ENCODE peak calls at places on chromosomes 16 and 17, in nine cellular contexts. Q is cardiac muscle cell; E is CD4-positive, alpha-beta T cell; C is aorta; H is heart right ventricle; I is CD8-positive, alpha-beta memory T cell; W is heart left ventricle; S is colonic mucosa; U is naive thymus-derived CD4-positive, alpha-beta T cell. R is an unnamed sample. For H3K27me3, the result is how much of the 10 kb centered on the place peaks cover.

GRCh38 chr17:75521951-75522727 is 3.4 kb upstream of the LLGL2 start:
- DNase-seq in Q (no peak), E (no peak), C (no peak), H (no peak), I (no peak), W (no peak), S (no peak), U (no peak), R (no peak)

GRCh38 chr17:1171953-1172352 is 7.8 kb downstream of the ABR start:
- DNase-seq in Q (no peak), E (no peak), C (no peak), H (no peak), I (no peak), W (no peak), S (no peak), U (no peak), R (no peak)

GRCh38 chr16:22195695-22196558 is 10.2 kb upstream of the EEF2K start:
- DNase-seq in Q (peak), E (peak), C (peak), H (peak), I (peak), W (peak), S (peak), U (peak), R (no peak)

GRCh38 chr17:70181376-70181775 is 12.0 kb downstream of the KCNJ2 start:
- DNase-seq in Q (no peak), E (no peak), C (no peak), H (no peak), I (no peak), W (no peak), S (no peak), U (no peak), R (no peak)

GRCh38 chr17:73474370-73474988 is 162.7 kb upstream of the CDC42EP4 start:
- DNase-seq in Q (peak), E (no peak), C (peak), H (peak), I (no peak), W (peak), S (peak), U (no peak), R (no peak)

GRCh38 chr17:31415640-31416502 is 24.4 kb downstream of the RAB11FIP4 start:
- DNase-seq in Q (no peak), E (no peak), C (no peak), H (no peak), I (no peak), W (no peak), S (no peak), U (no peak), R (no peak)

GRCh38 chr16:67241008-67241900 is 6.0 kb downstream of the FHOD1 start:
- DNase-seq in Q (no peak), E (no peak), C (peak), H (peak), I (no peak), W (peak), S (peak), U (no peak), R (no peak)

GRCh38 chr17:32976131-32976530 is 15.5 kb upstream of the SPACA3 start:
- DNase-seq in Q (no peak), E (no peak), C (no peak), H (no peak), I (no peak), W (no peak), S (no peak), U (no peak), R (no peak)

GRCh38 chr16:71629617-71630016 is 3.6 kb downstream of the MARVELD3 start:
- DNase-seq in Q (no peak), E (no peak), C (no peak), H (no peak), I (no peak), W (no peak), S (peak), U (no peak), R (no peak)

GRCh38 chr16:89506113-89506504 is 2.1 kb upstream of the SPG7 start:
- DNase-seq in Q (no peak), E (no peak), C (no peak), H (no peak), I (no peak), W (peak), S (no peak), U (no peak), R (no peak)

GRCh38 chr17:71032746-71033273 is 863.5 kb downstream of the KCNJ2 start:
- DNase-seq in Q (peak), E (no peak), C (no peak), H (no peak), I (no peak), W (no peak), S (no peak), U (no peak), R (peak)

GRCh38 chr17:8698142-8699050 is 46.2 kb downstream of the CCDC42 start:
- DNase-seq in Q (no peak), E (no peak), C (peak), H (peak), I (no peak), W (peak), S (peak), U (no peak), R (no peak)

GRCh38 chr17:42340691-42341127 is 47.5 kb downstream of the STAT3 start:
- DNase-seq in Q (no peak), E (no peak), C (no peak), H (no peak), I (peak), W (no peak), S (no peak), U (peak), R (no peak)

GRCh38 chr16:4217246-4218131 is 24.4 kb downstream of the SRL start:
- DNase-seq in Q (peak), E (no peak), C (no peak), H (peak), I (no peak), W (peak), S (peak), U (no peak), R (no peak)

GRCh38 chr17:49993423-49994037 is 1.5 kb downstream of the DLX3 start:
- DNase-seq in Q (peak), E (no peak), C (no peak), H (no peak), I (no peak), W (no peak), S (no peak), U (peak), R (no peak)

GRCh38 chr16:58035356-58036170 is 10.0 kb downstream of the MMP15 start:
- DNase-seq in Q (no peak), E (no peak), C (no peak), H (no peak), I (no peak), W (no peak), S (no peak), U (no peak), R (no peak)

GRCh38 chr16:87226926-87227650 is 90.1 kb downstream of the C16orf95 start:
- DNase-seq in Q (no peak), E (no peak), C (peak), H (no peak), I (no peak), W (no peak), S (no peak), U (no peak), R (no peak)

GRCh38 chr17:36650096-36650764 is 48.8 kb downstream of the MRM1 start:
- DNase-seq in Q (no peak), E (no peak), C (no peak), H (no peak), I (no peak), W (no peak), S (no peak), U (no peak), R (no peak)

GRCh38 chr17:18187816-18188761 is 4.5 kb downstream of the ALKBH5 start:
- DNase-seq in Q (no peak), E (no peak), C (peak), H (peak), I (no peak), W (peak), S (no peak), U (no peak), R (no peak)

GRCh38 chr17:62994931-62995330 is 28.9 kb downstream of the TANC2 start:
- DNase-seq in Q (peak), E (no peak), C (no peak), H (no peak), I (no peak), W (no peak), S (no peak), U (no peak), R (no peak)

GRCh38 chr17:3004925-3005324 is 58.5 kb downstream of the OR1D5 start:
- DNase-seq in Q (no peak), E (no peak), C (peak), H (no peak), I (no peak), W (no peak), S (no peak), U (no peak), R (no peak)

GRCh38 chr17:58273453-58274104 is 7.2 kb downstream of the MPO start:
- DNase-seq in Q (no peak), E (no peak), C (no peak), H (no peak), I (no peak), W (no peak), S (no peak), U (no peak), R (no peak)

GRCh38 chr16:15952265-15952711 is 2.9 kb downstream of the ABCC1 start:
- DNase-seq in Q (peak), E (no peak), C (no peak), H (peak), I (no peak), W (peak), S (no peak), U (peak), R (no peak)

GRCh38 chr16:58127634-58128033 is 1.5 kb downstream of the CFAP20 start:
- DNase-seq in Q (no peak), E (no peak), C (no peak), H (no peak), I (no peak), W (no peak), S (no peak), U (no peak), R (no peak)

GRCh38 chr17:72249441-72249840 is 128.6 kb downstream of the SOX9 start:
- DNase-seq in Q (no peak), E (no peak), C (no peak), H (no peak), I (no peak), W (no peak), S (peak), U (no peak), R (no peak)

DNA sequence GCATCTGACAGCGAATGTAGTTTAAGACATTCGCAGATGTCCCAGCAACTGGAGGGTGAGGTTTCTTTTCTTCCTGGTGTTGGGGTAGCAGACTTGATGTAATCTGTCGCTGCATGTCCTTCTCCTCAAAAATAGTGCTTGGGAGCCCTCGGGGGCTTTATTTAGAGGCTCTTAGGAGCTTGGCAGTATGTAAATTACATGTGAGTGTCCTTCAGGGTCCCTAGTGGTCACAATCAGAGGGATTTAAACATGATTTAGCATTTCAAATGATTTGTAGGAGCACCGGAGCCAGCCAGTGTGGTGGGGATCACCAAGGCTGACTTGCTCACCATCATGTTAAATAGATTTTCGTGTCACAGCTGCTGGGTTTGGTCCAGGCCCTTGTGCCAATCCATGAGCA is 8.8 kb upstream of the SALL1 start:
- DNase-seq in Q (no peak), E (no peak), C (no peak), H (no peak), I (no peak), W (no peak), S (no peak), U (no peak), R (no peak)
- H3K27me3 ChIP-seq in Q (under half), E (under half), C (under half), H (half or more), I (under half), W (half or more), S (under half), U (under half), R (under half)

GRCh38 chr16:11384184-11384955 is 39.1 kb downstream of the RMI2 start:
- DNase-seq in Q (no peak), E (no peak), C (no peak), H (no peak), I (no peak), W (no peak), S (no peak), U (no peak), R (no peak)
- H3K27me3 ChIP-seq in Q (under half), E (under half), C (under half), H (under half), I (under half), W (under half), S (under half), U (under half), R (under half)

DNA sequence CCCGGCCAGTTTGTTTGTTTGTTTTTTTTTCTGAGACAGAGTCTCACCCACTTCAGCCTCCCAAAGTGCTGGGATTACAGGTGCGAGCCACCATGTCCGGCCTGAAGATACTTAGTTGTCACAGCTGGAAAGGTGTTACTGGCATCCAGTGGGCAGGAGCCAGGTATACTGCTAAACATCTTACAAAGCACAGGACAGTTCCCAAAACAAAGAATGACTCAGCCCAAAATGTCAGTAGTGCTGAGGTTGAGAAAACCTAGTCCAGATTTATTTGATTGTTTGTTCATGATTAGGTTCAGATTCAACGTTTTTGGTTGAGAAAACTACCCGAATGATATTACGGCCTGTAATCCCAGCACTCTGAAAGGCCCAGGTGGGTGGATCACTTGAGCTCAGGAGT is 18.6 kb upstream of the RABEP1 start:
- DNase-seq in Q (no peak), E (no peak), C (no peak), H (no peak), I (no peak), W (no peak), S (no peak), U (no peak), R (no peak)
- H3K27me3 ChIP-seq in Q (under half), E (under half), C (under half), H (under half), I (under half), W (under half), S (under half), U (under half), R (under half)

GRCh38 chr17:66835476-66835875 is 559 bp downstream of the CACNG5 start:
- DNase-seq in Q (no peak), E (no peak), C (no peak), H (no peak), I (no peak), W (no peak), S (no peak), U (no peak), R (no peak)

GRCh38 chr17:66837883-66838665 is 3.2 kb downstream of the CACNG5 start:
- DNase-seq in Q (no peak), E (no peak), C (no peak), H (no peak), I (no peak), W (no peak), S (no peak), U (no peak), R (no peak)

GRCh38 chr17:66834919-66835454 is at the start of gene CACNG5:
- DNase-seq in Q (peak), E (no peak), C (no peak), H (no peak), I (no peak), W (no peak), S (no peak), U (no peak), R (no peak)

GRCh38 chr17:66837226-66837625 is 2.3 kb downstream of the CACNG5 start:
- DNase-seq in Q (no peak), E (no peak), C (no peak), H (no peak), I (no peak), W (no peak), S (no peak), U (no peak), R (no peak)

DNA sequence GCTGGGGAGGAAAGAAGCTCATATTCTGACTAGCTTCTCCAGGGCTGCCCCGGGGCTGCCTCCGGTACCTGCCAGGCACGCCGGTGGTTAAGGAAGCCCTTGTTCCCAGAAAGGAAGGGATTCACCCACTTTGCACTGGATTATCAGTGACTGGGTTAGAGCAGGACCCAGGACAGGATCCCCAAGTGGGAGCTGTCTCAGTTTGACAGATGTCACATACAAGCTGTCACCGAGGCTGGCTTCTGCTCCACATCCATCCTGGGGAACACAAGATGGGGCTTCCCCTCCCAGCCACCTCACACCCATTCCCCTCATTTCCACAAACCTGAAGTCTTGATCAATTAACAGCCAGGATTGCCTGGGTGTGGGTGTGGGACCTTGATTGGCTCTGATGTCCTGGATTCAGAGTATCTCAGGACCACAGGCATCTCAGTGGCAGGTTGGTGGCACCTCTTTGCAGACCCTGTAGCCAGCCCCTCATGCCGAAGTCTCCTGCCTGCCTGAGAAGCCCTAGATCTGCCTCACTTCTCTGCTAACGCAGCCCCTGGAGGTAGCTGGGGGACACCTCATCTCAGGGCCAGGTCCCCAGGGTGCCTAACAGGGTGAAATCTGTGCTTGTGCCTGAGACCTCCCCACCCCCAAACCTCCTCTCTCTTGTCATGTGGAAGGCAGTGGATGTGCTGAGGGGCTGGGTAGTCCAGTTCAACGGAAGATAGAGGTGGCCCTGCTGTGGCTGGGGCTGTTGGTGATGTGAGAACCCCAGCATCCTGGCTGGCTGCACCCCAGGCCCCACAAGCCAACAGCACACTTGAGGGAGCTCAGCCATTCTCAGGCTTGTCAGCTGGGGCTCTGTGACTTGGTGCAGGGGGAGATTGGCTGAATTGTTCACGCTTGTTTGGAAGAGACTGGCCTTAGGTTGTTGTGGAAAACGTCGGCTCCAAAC is 1.4 kb downstream of the CACNG5 start:
- DNase-seq in Q (no peak), E (no peak), C (no peak), H (no peak), I (no peak), W (no peak), S (no peak), U (no peak), R (no peak)
- H3K27me3 ChIP-seq in Q (under half), E (under half), C (under half), H (half or more), I (under half), W (under half), S (under half), U (under half), R (under half)

GRCh38 chr16:1142911-1143310 is 10.0 kb upstream of the CACNA1H start:
- DNase-seq in Q (no peak), E (no peak), C (no peak), H (no peak), I (no peak), W (no peak), S (no peak), U (no peak), R (no peak)
- H3K27me3 ChIP-seq in Q (under half), E (under half), C (under half), H (under half), I (under half), W (under half), S (under half), U (under half), R (under half)

GRCh38 chr16:79505344-79505743 is 95.2 kb downstream of the MAF start:
- DNase-seq in Q (no peak), E (no peak), C (no peak), H (peak), I (no peak), W (peak), S (no peak), U (no peak), R (no peak)
- H3K27me3 ChIP-seq in Q (under half), E (under half), C (under half), H (under half), I (under half), W (under half), S (under half), U (under half), R (under half)

GRCh38 chr17:48543854-48544355 is 1.0 kb downstream of the HOXB2 start:
- DNase-seq in Q (no peak), E (no peak), C (no peak), H (peak), I (no peak), W (no peak), S (no peak), U (no peak), R (no peak)
- H3K27me3 ChIP-seq in Q (under half), E (under half), C (under half), H (half or more), I (under half), W (half or more), S (under half), U (under half), R (half or more)